ENCODE peak calls at places on chromosomes 12 and 14, in five cellular contexts. One of them, this sample, is unnamed.

GRCh38 chr12:19576421-19576925 is 137.2 kb downstream of the AEBP2 start:
- DNase-seq in PC-3: no peak
- DNase-seq in heart left ventricle: no peak
- DNase-seq in colonic mucosa: no peak
- DNase-seq in Karpas-422: no peak
- DNase-seq in this sample: no peak

GRCh38 chr12:102528111-102528510 is 47.7 kb upstream of the IGF1 start:
- DNase-seq in PC-3: no peak
- DNase-seq in heart left ventricle: no peak
- DNase-seq in colonic mucosa: no peak
- DNase-seq in Karpas-422: no peak
- DNase-seq in this sample: no peak

GRCh38 chr12:47032644-47033043 is 46.8 kb upstream of the PCED1B start:
- DNase-seq in PC-3: peak; percentile 78
- DNase-seq in heart left ventricle: no peak
- DNase-seq in colonic mucosa: no peak
- DNase-seq in Karpas-422: peak; percentile 81
- DNase-seq in this sample: peak; percentile 6

GRCh38 chr14:55518391-55518790 is 61.6 kb upstream of the KTN1 start:
- DNase-seq in PC-3: no peak
- DNase-seq in heart left ventricle: no peak
- DNase-seq in colonic mucosa: no peak
- DNase-seq in Karpas-422: no peak
- DNase-seq in this sample: no peak

GRCh38 chr14:55802986-55803431 is 223.0 kb downstream of the KTN1 start:
- DNase-seq in PC-3: peak; percentile 99
- DNase-seq in heart left ventricle: no peak
- DNase-seq in colonic mucosa: no peak
- DNase-seq in Karpas-422: no peak
- DNase-seq in this sample: no peak

GRCh38 chr12:102522768-102523167 is 42.4 kb upstream of the IGF1 start:
- DNase-seq in PC-3: no peak
- DNase-seq in heart left ventricle: no peak
- DNase-seq in colonic mucosa: no peak
- DNase-seq in Karpas-422: peak; percentile 42
- DNase-seq in this sample: no peak

GRCh38 chr14:59309291-59309900 is 120.9 kb downstream of the DAAM1 start:
- DNase-seq in PC-3: no peak
- DNase-seq in heart left ventricle: no peak
- DNase-seq in colonic mucosa: no peak
- DNase-seq in Karpas-422: no peak
- DNase-seq in this sample: no peak

GRCh38 chr14:66401447-66402095 is 84.6 kb upstream of the CCDC196 start:
- DNase-seq in PC-3: peak; percentile 52
- DNase-seq in heart left ventricle: no peak
- DNase-seq in colonic mucosa: no peak
- DNase-seq in Karpas-422: no peak
- DNase-seq in this sample: no peak

GRCh38 chr12:122523280-122523679 is 3.5 kb downstream of the RSRC2 start:
- DNase-seq in PC-3: no peak
- DNase-seq in heart left ventricle: no peak
- DNase-seq in colonic mucosa: no peak
- DNase-seq in Karpas-422: no peak
- DNase-seq in this sample: no peak

GRCh38 chr12:53231859-53232640 is at the start of gene RARG:
- DNase-seq in PC-3: peak; percentile 78
- DNase-seq in heart left ventricle: no peak
- DNase-seq in colonic mucosa: peak; percentile 75
- DNase-seq in Karpas-422: peak; percentile 59
- DNase-seq in this sample: peak; percentile 66

GRCh38 chr12:123115409-123116111 is 35.3 kb downstream of the PITPNM2 start:
- DNase-seq in PC-3: peak; percentile 51
- DNase-seq in heart left ventricle: peak; percentile 75
- DNase-seq in colonic mucosa: no peak
- DNase-seq in Karpas-422: no peak
- DNase-seq in this sample: no peak

GRCh38 chr12:119176267-119177055 is 2.3 kb upstream of the HSPB8 start:
- DNase-seq in PC-3: peak; percentile 69
- DNase-seq in heart left ventricle: peak; percentile 97
- DNase-seq in colonic mucosa: peak; percentile 73
- DNase-seq in Karpas-422: no peak
- DNase-seq in this sample: no peak

GRCh38 chr12:31536672-31537071 is 54.3 kb downstream of the DENND5B start:
- DNase-seq in PC-3: no peak
- DNase-seq in heart left ventricle: no peak
- DNase-seq in colonic mucosa: no peak
- DNase-seq in Karpas-422: no peak
- DNase-seq in this sample: no peak

GRCh38 chr14:38867561-38868150 is 235.4 kb downstream of the SEC23A start:
- DNase-seq in PC-3: peak; percentile 80
- DNase-seq in heart left ventricle: peak; percentile 67
- DNase-seq in colonic mucosa: peak; percentile 85
- DNase-seq in Karpas-422: peak; percentile 93
- DNase-seq in this sample: peak; percentile 33

GRCh38 chr12:101759396-101760047 is 20.3 kb upstream of the SYCP3 start:
- DNase-seq in PC-3: peak; percentile 72
- DNase-seq in heart left ventricle: no peak
- DNase-seq in colonic mucosa: no peak
- DNase-seq in Karpas-422: peak; percentile 70
- DNase-seq in this sample: no peak

GRCh38 chr14:100735271-100735670 is 8.6 kb downstream of the DLK1 start:
- DNase-seq in PC-3: no peak
- DNase-seq in heart left ventricle: peak; percentile 4
- DNase-seq in colonic mucosa: no peak
- DNase-seq in Karpas-422: no peak
- DNase-seq in this sample: no peak

GRCh38 chr12:130131817-130132216 is 30.4 kb upstream of the FZD10 start:
- DNase-seq in PC-3: no peak
- DNase-seq in heart left ventricle: no peak
- DNase-seq in colonic mucosa: no peak
- DNase-seq in Karpas-422: no peak
- DNase-seq in this sample: no peak

GRCh38 chr12:130133851-130134562 is 28.3 kb upstream of the FZD10 start:
- DNase-seq in PC-3: no peak
- DNase-seq in heart left ventricle: no peak
- DNase-seq in colonic mucosa: no peak
- DNase-seq in Karpas-422: no peak
- DNase-seq in this sample: no peak

GRCh38 chr12:130134563-130134915 is 27.7 kb upstream of the FZD10 start:
- DNase-seq in PC-3: no peak
- DNase-seq in heart left ventricle: no peak
- DNase-seq in colonic mucosa: no peak
- DNase-seq in Karpas-422: no peak
- DNase-seq in this sample: no peak

GRCh38 chr12:130131025-130131424 is 31.2 kb upstream of the FZD10 start:
- DNase-seq in PC-3: no peak
- DNase-seq in heart left ventricle: no peak
- DNase-seq in colonic mucosa: no peak
- DNase-seq in Karpas-422: no peak
- DNase-seq in this sample: no peak

DNA sequence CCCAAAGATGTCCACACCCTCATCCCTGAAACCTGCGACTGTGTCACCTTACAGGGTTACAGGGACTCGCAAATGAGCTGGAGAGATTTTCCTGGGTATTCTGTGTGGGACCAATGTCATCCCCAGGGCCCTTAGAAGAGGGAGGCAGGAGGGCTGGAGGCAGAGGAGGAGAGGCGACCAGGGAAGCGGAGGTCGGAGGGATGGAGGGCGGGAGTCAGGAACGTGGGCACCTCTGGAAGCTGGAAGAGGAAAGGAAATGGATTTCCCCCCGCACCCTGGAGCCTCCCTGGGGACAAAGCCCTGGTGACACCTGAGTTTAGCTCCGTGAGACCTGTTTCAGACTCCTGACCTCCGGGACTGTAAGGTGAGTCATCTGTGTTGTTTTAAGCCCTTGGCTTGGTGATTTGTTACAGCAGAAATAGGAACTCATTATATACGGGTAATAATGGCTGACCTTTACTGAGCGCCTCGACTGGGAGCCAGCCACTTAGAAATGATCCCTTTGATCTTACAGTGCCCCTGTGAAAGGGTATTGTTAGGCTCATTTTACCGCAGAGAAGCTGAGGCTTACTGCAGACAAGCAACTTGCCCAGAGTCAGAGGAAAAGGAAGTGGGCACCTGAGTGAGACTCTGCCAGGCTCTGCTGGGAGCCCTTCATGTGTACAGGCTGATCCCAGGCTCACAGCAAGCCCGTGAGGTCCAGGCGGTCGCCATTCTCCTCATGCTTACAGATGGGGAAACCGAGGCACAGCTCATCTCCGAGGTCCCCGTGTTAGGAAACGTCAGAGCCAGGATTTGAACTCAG is 29.2 kb upstream of the FZD10 start:
- DNase-seq in PC-3: no peak
- DNase-seq in heart left ventricle: no peak
- DNase-seq in colonic mucosa: no peak
- DNase-seq in Karpas-422: no peak
- DNase-seq in this sample: no peak
- H3K9me3 ChIP-seq in PC-3: no peaks in the 10 kb centered on the region
- H3K9me3 ChIP-seq in heart left ventricle: no peaks in the 10 kb centered on the region
- H3K9me3 ChIP-seq in colonic mucosa: no peaks in the 10 kb centered on the region
- H3K9me3 ChIP-seq in Karpas-422: no peaks in the 10 kb centered on the region
- H3K9me3 ChIP-seq in this sample: no peaks in the 10 kb centered on the region

GRCh38 chr12:104456417-104456949 is at the start of gene CHST11:
- DNase-seq in PC-3: peak; percentile 85
- DNase-seq in heart left ventricle: peak; percentile 84
- DNase-seq in colonic mucosa: peak; percentile 66
- DNase-seq in Karpas-422: no peak
- DNase-seq in this sample: peak; percentile 78
- H3K9me3 ChIP-seq in PC-3: no peaks in the 10 kb centered on the region
- H3K9me3 ChIP-seq in heart left ventricle: no peaks in the 10 kb centered on the region
- H3K9me3 ChIP-seq in colonic mucosa: no peaks in the 10 kb centered on the region
- H3K9me3 ChIP-seq in Karpas-422: no peaks in the 10 kb centered on the region
- H3K9me3 ChIP-seq in this sample: no peaks in the 10 kb centered on the region

GRCh38 chr12:9907769-9908168 is 24.4 kb downstream of the CLEC2A start:
- DNase-seq in PC-3: no peak
- DNase-seq in heart left ventricle: no peak
- DNase-seq in colonic mucosa: no peak
- DNase-seq in Karpas-422: no peak
- DNase-seq in this sample: no peak
- H3K9me3 ChIP-seq in PC-3: peaks cover 5% of the 10 kb centered on the region
- H3K9me3 ChIP-seq in heart left ventricle: no peaks in the 10 kb centered on the region
- H3K9me3 ChIP-seq in colonic mucosa: no peaks in the 10 kb centered on the region
- H3K9me3 ChIP-seq in Karpas-422: peaks cover 18% of the 10 kb centered on the region
- H3K9me3 ChIP-seq in this sample: peaks cover 33% of the 10 kb centered on the region

DNA sequence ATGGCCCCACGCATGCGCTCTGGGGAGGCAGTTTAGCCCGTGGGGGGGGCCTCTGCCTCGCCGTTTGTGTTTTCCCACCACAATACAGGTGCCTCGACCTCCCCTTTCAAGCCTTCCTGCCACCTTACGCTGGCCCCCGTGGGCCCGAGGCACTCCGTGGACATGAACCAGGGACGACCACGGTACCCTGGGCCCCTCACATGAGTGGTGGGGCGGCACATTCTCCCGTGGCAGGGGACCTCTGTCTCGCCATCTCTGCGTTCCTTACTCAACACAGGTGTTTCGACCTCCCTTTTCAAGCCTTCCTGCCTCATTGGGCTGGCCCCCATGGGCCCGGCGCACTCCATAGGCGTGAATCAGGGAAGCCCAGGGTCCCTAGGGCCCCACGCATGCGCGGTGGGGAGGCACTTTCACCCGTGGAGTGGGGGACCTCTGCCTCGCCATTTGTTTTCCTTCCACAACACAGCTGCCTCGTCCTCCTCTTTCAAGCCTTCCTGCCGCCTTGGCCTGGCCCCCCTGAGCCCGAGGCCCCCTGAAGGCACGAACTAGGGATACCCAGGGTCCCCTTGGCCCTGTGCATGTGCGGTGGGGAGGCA is 339.5 kb downstream of the ALG10 start:
- DNase-seq in PC-3: no peak
- DNase-seq in heart left ventricle: no peak
- DNase-seq in colonic mucosa: no peak
- DNase-seq in Karpas-422: no peak
- DNase-seq in this sample: no peak
- H3K9me3 ChIP-seq in PC-3: no peaks in the 10 kb centered on the region
- H3K9me3 ChIP-seq in heart left ventricle: no peaks in the 10 kb centered on the region
- H3K9me3 ChIP-seq in colonic mucosa: no peaks in the 10 kb centered on the region
- H3K9me3 ChIP-seq in Karpas-422: peaks cover 12% of the 10 kb centered on the region
- H3K9me3 ChIP-seq in this sample: peaks cover 31% of the 10 kb centered on the region

DNA sequence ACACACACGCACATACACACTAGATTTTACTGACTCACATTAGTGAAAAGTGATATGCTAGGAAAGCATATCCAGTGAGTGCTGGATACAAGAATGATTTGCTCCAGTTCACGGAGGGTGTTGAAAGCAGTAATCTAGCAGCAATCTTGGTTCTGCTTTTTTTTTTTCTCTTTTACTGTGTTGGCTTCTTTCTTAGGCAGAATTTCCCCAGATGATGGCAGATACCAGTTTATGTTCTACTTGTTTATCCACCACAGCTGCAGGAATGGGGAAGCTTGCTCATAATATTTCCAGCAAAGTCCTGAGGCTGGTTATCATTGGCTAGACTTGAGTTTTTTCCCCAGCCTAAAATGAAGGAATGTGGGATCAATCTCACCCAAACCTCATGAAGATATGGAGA is 277.7 kb downstream of the SNAPC1 start:
- DNase-seq in PC-3: no peak
- DNase-seq in heart left ventricle: no peak
- DNase-seq in colonic mucosa: no peak
- DNase-seq in Karpas-422: peak; percentile 59
- DNase-seq in this sample: no peak
- H3K9me3 ChIP-seq in PC-3: no peaks in the 10 kb centered on the region
- H3K9me3 ChIP-seq in heart left ventricle: no peaks in the 10 kb centered on the region
- H3K9me3 ChIP-seq in colonic mucosa: no peaks in the 10 kb centered on the region
- H3K9me3 ChIP-seq in Karpas-422: no peaks in the 10 kb centered on the region
- H3K9me3 ChIP-seq in this sample: no peaks in the 10 kb centered on the region

GRCh38 chr12:94427520-94428381 is 31.9 kb downstream of the CEP83 start:
- DNase-seq in PC-3: no peak
- DNase-seq in heart left ventricle: peak; percentile 56
- DNase-seq in colonic mucosa: peak; percentile 41
- DNase-seq in Karpas-422: no peak
- DNase-seq in this sample: no peak
- H3K9me3 ChIP-seq in PC-3: peaks cover 19% of the 10 kb centered on the region
- H3K9me3 ChIP-seq in heart left ventricle: peaks cover 5% of the 10 kb centered on the region
- H3K9me3 ChIP-seq in colonic mucosa: no peaks in the 10 kb centered on the region
- H3K9me3 ChIP-seq in Karpas-422: peaks cover 35% of the 10 kb centered on the region
- H3K9me3 ChIP-seq in this sample: peaks cover 19% of the 10 kb centered on the region

GRCh38 chr12:34327671-34328070 is 305.4 kb downstream of the ALG10 start:
- DNase-seq in PC-3: no peak
- DNase-seq in heart left ventricle: no peak
- DNase-seq in colonic mucosa: no peak
- DNase-seq in Karpas-422: no peak
- DNase-seq in this sample: no peak
- H3K9me3 ChIP-seq in PC-3: no peaks in the 10 kb centered on the region
- H3K9me3 ChIP-seq in heart left ventricle: no peaks in the 10 kb centered on the region
- H3K9me3 ChIP-seq in colonic mucosa: no peaks in the 10 kb centered on the region
- H3K9me3 ChIP-seq in Karpas-422: peaks cover 35% of the 10 kb centered on the region
- H3K9me3 ChIP-seq in this sample: peaks cover 24% of the 10 kb centered on the region

DNA sequence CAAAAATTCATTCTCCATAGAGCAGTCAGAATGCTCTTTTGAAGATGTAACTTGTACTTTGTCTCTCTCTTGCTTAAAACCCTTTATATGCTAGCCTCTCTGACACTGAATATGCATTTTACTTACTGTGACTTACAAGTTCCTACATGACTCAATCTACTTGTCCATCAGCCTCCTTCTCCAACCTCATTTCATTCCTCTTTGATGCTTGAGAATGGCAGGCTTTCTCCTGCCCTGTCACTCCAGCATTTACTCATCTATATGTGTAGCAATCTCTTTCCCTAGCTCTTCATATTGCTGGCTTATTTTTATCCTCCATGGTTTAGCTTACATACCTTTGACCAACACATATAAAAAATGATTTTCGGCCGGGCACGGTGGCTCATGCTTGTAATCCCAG is 561.9 kb downstream of the CCER1 start:
- DNase-seq in PC-3: no peak
- DNase-seq in heart left ventricle: no peak
- DNase-seq in colonic mucosa: no peak
- DNase-seq in Karpas-422: no peak
- DNase-seq in this sample: no peak
- H3K9me3 ChIP-seq in PC-3: peaks cover 8% of the 10 kb centered on the region
- H3K9me3 ChIP-seq in heart left ventricle: no peaks in the 10 kb centered on the region
- H3K9me3 ChIP-seq in colonic mucosa: no peaks in the 10 kb centered on the region
- H3K9me3 ChIP-seq in Karpas-422: peaks cover 28% of the 10 kb centered on the region
- H3K9me3 ChIP-seq in this sample: peaks cover 20% of the 10 kb centered on the region

This sample was measured in CD4-positive, alpha-beta T cell.